ENCODE peak calls at places on chromosomes 3 and 15, in nine cellular contexts. S is AG08396; E is stimulated activated CD8-positive, alpha-beta memory T cell treated with anti-CD3 and anti-CD28 coated beads, Interleukin-12 subunit alpha, Interleukin-12 subunit beta, amount 100 ng/mL, for 1 hour; T is activated effector memory CD4-positive, alpha-beta T cell treated with anti-CD3 and anti-CD28 coated beads, Interleukin-2, amount 50 U/mL, for 16 hours; Q is astrocyte of the spinal cord; B is iris pigment epithelial cell; L is NCI-H2081; A is HEK293T; U is fibroblast of lung. R is an unnamed sample.
A peak's percentile ranks its signal among the peaks of the same experiment; 100 is the strongest.

GRCh38 chr3:25532763-25533162 is 104.7 kb downstream of the RARB start:
- DNase-seq in S (no peak), E (no peak), T (no peak), Q (no peak), B (peak; percentile 52), L (no peak), A (peak; percentile 18), U (peak; percentile 20), R (no peak)

GRCh38 chr15:98382139-98382538 is 266.2 kb upstream of the IGF1R start:
- DNase-seq in S (no peak), E (no peak), T (no peak), Q (no peak), B (no peak), L (no peak), A (no peak), U (no peak), R (peak; percentile 14)

GRCh38 chr3:113428581-113428980 is 12.7 kb downstream of the CFAP44 start:
- DNase-seq in S (no peak), E (no peak), T (no peak), Q (no peak), B (no peak), L (no peak), A (no peak), U (no peak), R (no peak)

GRCh38 chr15:28086175-28086703 is 12.9 kb downstream of the OCA2 start:
- DNase-seq in S (peak; percentile 84), E (peak; percentile 47), T (peak; percentile 83), Q (peak; percentile 42), B (peak; percentile 53), L (peak; percentile 32), A (peak; percentile 60), U (peak; percentile 47), R (no peak)

GRCh38 chr3:39848365-39848764 is 39.0 kb downstream of the MYRIP start:
- DNase-seq in S (no peak), E (no peak), T (no peak), Q (no peak), B (no peak), L (no peak), A (no peak), U (no peak), R (no peak)

GRCh38 chr15:51004103-51004536 is 90.6 kb downstream of the TNFAIP8L3 start:
- DNase-seq in S (peak; percentile 14), E (no peak), T (no peak), Q (peak; percentile 4), B (peak; percentile 90), L (no peak), A (no peak), U (peak; percentile 14), R (no peak)

GRCh38 chr3:76585794-76586392 is 454.0 kb upstream of the ROBO2 start:
- DNase-seq in S (peak; percentile 14), E (no peak), T (no peak), Q (peak; percentile 11), B (peak; percentile 36), L (peak; percentile 3), A (peak; percentile 8), U (peak; percentile 44), R (no peak)

GRCh38 chr3:113439576-113439975 is 1.7 kb downstream of the CFAP44 start:
- DNase-seq in S (no peak), E (no peak), T (no peak), Q (no peak), B (no peak), L (no peak), A (no peak), U (no peak), R (no peak)

GRCh38 chr15:25248583-25249235 is 190.1 kb downstream of the UBE3A start:
- DNase-seq in S (no peak), E (no peak), T (peak; percentile 30), Q (no peak), B (no peak), L (no peak), A (no peak), U (no peak), R (peak; percentile 56)

GRCh38 chr3:172658344-172659245 is 52.3 kb downstream of the NCEH1 start:
- DNase-seq in S (peak; percentile 66), E (no peak), T (no peak), Q (peak; percentile 98), B (peak; percentile 100), L (no peak), A (peak; percentile 52), U (peak; percentile 96), R (peak; percentile 65)

GRCh38 chr3:14133188-14133800 is 8.4 kb downstream of the TMEM43 start:
- DNase-seq in S (no peak), E (no peak), T (peak; percentile 55), Q (no peak), B (no peak), L (no peak), A (no peak), U (no peak), R (no peak)

GRCh38 chr15:70505411-70505919 is 257.9 kb downstream of the UACA start:
- DNase-seq in S (peak; percentile 80), E (no peak), T (no peak), Q (peak; percentile 88), B (peak; percentile 91), L (no peak), A (no peak), U (peak; percentile 74), R (peak; percentile 94)

GRCh38 chr15:48798319-48798718 is 12.6 kb downstream of the CEP152 start:
- DNase-seq in S (no peak), E (no peak), T (no peak), Q (no peak), B (no peak), L (peak; percentile 90), A (no peak), U (no peak), R (no peak)

GRCh38 chr3:115790759-115791158 is 167.4 kb downstream of the GAP43 start:
- DNase-seq in S (peak; percentile 91), E (peak; percentile 44), T (peak; percentile 80), Q (peak; percentile 98), B (peak; percentile 99), L (no peak), A (peak; percentile 37), U (peak; percentile 96), R (peak; percentile 78)

GRCh38 chr3:125212509-125213372 is at the start of gene SLC12A8:
- DNase-seq in S (peak; percentile 25), E (no peak), T (peak; percentile 62), Q (no peak), B (no peak), L (peak; percentile 26), A (no peak), U (no peak), R (no peak)

GRCh38 chr3:58222161-58222724 is 11.5 kb upstream of the DNASE1L3 start:
- DNase-seq in S (no peak), E (no peak), T (no peak), Q (no peak), B (no peak), L (no peak), A (no peak), U (no peak), R (peak; percentile 79)

GRCh38 chr15:47288794-47289193 is 428.5 kb upstream of the SEMA6D start:
- DNase-seq in S (no peak), E (no peak), T (no peak), Q (no peak), B (no peak), L (no peak), A (no peak), U (no peak), R (no peak)

GRCh38 chr15:90762109-90762508 is 45.0 kb downstream of the BLM start:
- DNase-seq in S (peak; percentile 25), E (no peak), T (no peak), Q (peak; percentile 11), B (peak; percentile 96), L (no peak), A (no peak), U (peak; percentile 87), R (no peak)

GRCh38 chr3:57298041-57298440 is 5.6 kb upstream of the ASB14 start:
- DNase-seq in S (no peak), E (no peak), T (no peak), Q (peak; percentile 28), B (peak; percentile 62), L (no peak), A (no peak), U (no peak), R (no peak)

GRCh38 chr3:66633564-66633963 is 132.7 kb upstream of the LRIG1 start:
- DNase-seq in S (no peak), E (no peak), T (no peak), Q (no peak), B (no peak), L (no peak), A (no peak), U (no peak), R (no peak)

GRCh38 chr3:76010252-76010651 is 224.9 kb upstream of the ZNF717 start:
- DNase-seq in S (no peak), E (no peak), T (no peak), Q (no peak), B (no peak), L (peak; percentile 85), A (no peak), U (no peak), R (no peak)

GRCh38 chr15:78237146-78237545 is 2.8 kb upstream of the ACSBG1 start:
- DNase-seq in S (no peak), E (no peak), T (no peak), Q (no peak), B (no peak), L (no peak), A (no peak), U (no peak), R (peak; percentile 51)

GRCh38 chr3:48952510-48953118 is 34.0 kb downstream of the ARIH2 start:
- DNase-seq in S (no peak), E (peak; percentile 37), T (peak; percentile 81), Q (no peak), B (no peak), L (peak; percentile 12), A (peak; percentile 23), U (no peak), R (no peak)

GRCh38 chr3:146052791-146053310 is 108.1 kb downstream of the PLOD2 start:
- DNase-seq in S (no peak), E (no peak), T (no peak), Q (no peak), B (peak; percentile 47), L (no peak), A (no peak), U (no peak), R (no peak)

GRCh38 chr15:98735304-98735703 is 87.0 kb downstream of the IGF1R start:
- DNase-seq in S (no peak), E (no peak), T (no peak), Q (no peak), B (no peak), L (no peak), A (no peak), U (no peak), R (no peak)

GRCh38 chr3:187738400-187739124 is 6.7 kb downstream of the BCL6 start:
- DNase-seq in S (peak; percentile 91), E (no peak), T (peak; percentile 87), Q (peak; percentile 92), B (peak; percentile 93), L (peak; percentile 90), A (peak; percentile 68), U (peak; percentile 97), R (peak; percentile 89)

R was measured in RWPE2.